ENCODE peak calls at places on chromosomes 4 and X, in six cellular contexts. X is fibroblast of the aortic adventitia; L is prostate gland; B is stimulated activated CD4-positive, alpha-beta T cell treated with anti-CD3 and anti-CD28 coated beads, TNF-alpha, amount 100 ng/mL, for 4 hours; O is cardiac fibroblast; D is psoas muscle. Z is an unnamed sample.

GRCh38 chr4:183099537-183100297 is 660 bp downstream of the WWC2 start:
- DNase-seq in X (no peak), L (peak), B (no peak), O (peak), D (peak), Z (no peak)

GRCh38 chr4:169975131-169975836 is 50.9 kb downstream of the MFAP3L start:
- DNase-seq in X (no peak), L (no peak), B (no peak), O (peak), D (no peak), Z (no peak)

GRCh38 chrX:143568467-143568866 is 51.2 kb upstream of the SPANXN3 start:
- DNase-seq in X (no peak), L (no peak), B (no peak), O (no peak), D (no peak), Z (no peak)

GRCh38 chrX:130091976-130092522 is 18.2 kb downstream of the ELF4 start:
- DNase-seq in X (no peak), L (no peak), B (peak), O (no peak), D (peak), Z (peak)

GRCh38 chr4:183348706-183349659 is 26.8 kb upstream of the CLDN24 start:
- DNase-seq in X (peak), L (no peak), B (no peak), O (peak), D (no peak), Z (no peak)

GRCh38 chrX:131792356-131792749 is 230.7 kb upstream of the STK26 start:
- DNase-seq in X (peak), L (no peak), B (no peak), O (no peak), D (peak), Z (peak)

GRCh38 chr4:22667332-22667731 is 25.4 kb upstream of the GBA3 start:
- DNase-seq in X (peak), L (no peak), B (no peak), O (peak), D (no peak), Z (no peak)

GRCh38 chr4:146401274-146401673 is 120.5 kb downstream of the SLC10A7 start:
- DNase-seq in X (peak), L (no peak), B (no peak), O (peak), D (no peak), Z (no peak)

GRCh38 chr4:78864405-78865024 is 74.7 kb downstream of the PAQR3 start:
- DNase-seq in X (peak), L (peak), B (no peak), O (peak), D (no peak), Z (peak)

GRCh38 chr4:92501456-92501855 is 197.7 kb downstream of the GRID2 start:
- DNase-seq in X (no peak), L (no peak), B (no peak), O (no peak), D (no peak), Z (no peak)

GRCh38 chr4:11765849-11766453 is 337.3 kb upstream of the HS3ST1 start:
- DNase-seq in X (peak), L (no peak), B (no peak), O (peak), D (no peak), Z (no peak)

GRCh38 chr4:158172558-158173258 is at the start of gene GASK1B:
- DNase-seq in X (peak), L (peak), B (no peak), O (peak), D (no peak), Z (peak)

Z was measured in mucosa of gallbladder.